ENCODE peak calls at places on chromosomes 7 and 10, in ten cellular contexts. One of them, this sample, is unnamed.

GRCh38 chr10:50373821-50374501 is 122.6 kb upstream of the ASAH2 start:
- DNase-seq in H9: no peak
- DNase-seq in retina: no peak
- DNase-seq in H4: no peak
- DNase-seq in neuronal stem cell: no peak
- DNase-seq in cardiac muscle cell: no peak
- DNase-seq in PC-3: no peak
- DNase-seq in neural crest cell: no peak
- DNase-seq in EL: peak
- DNase-seq in frontal cortex: no peak
- DNase-seq in this sample: no peak

GRCh38 chr7:47327698-47328391 is 254.1 kb downstream of the TNS3 start:
- DNase-seq in frontal cortex: peak
- DNase-seq in neural crest cell: peak
- DNase-seq in H4: peak
- DNase-seq in cardiac muscle cell: peak
- DNase-seq in retina: peak
- DNase-seq in EL: peak
- DNase-seq in neuronal stem cell: peak
- DNase-seq in H9: peak
- DNase-seq in PC-3: no peak
- DNase-seq in this sample: peak

GRCh38 chr10:48550071-48550691 is 54.7 kb downstream of the ARHGAP22 start:
- DNase-seq in cardiac muscle cell: no peak
- DNase-seq in H4: no peak
- DNase-seq in neural crest cell: no peak
- DNase-seq in EL: no peak
- DNase-seq in frontal cortex: no peak
- DNase-seq in PC-3: no peak
- DNase-seq in H9: no peak
- DNase-seq in retina: no peak
- DNase-seq in neuronal stem cell: no peak
- DNase-seq in this sample: no peak

GRCh38 chr7:55436457-55436856 is 71.3 kb downstream of the LANCL2 start:
- DNase-seq in EL: no peak
- DNase-seq in cardiac muscle cell: no peak
- DNase-seq in H9: no peak
- DNase-seq in retina: no peak
- DNase-seq in neuronal stem cell: no peak
- DNase-seq in PC-3: no peak
- DNase-seq in H4: no peak
- DNase-seq in frontal cortex: no peak
- DNase-seq in neural crest cell: no peak
- DNase-seq in this sample: no peak

GRCh38 chr10:9853405-9854010 is 1164.2 kb upstream of the CELF2 start:
- DNase-seq in frontal cortex: no peak
- DNase-seq in cardiac muscle cell: no peak
- DNase-seq in H4: no peak
- DNase-seq in H9: no peak
- DNase-seq in neural crest cell: no peak
- DNase-seq in retina: peak
- DNase-seq in EL: no peak
- DNase-seq in PC-3: no peak
- DNase-seq in neuronal stem cell: no peak
- DNase-seq in this sample: peak

GRCh38 chr10:12640026-12640425 is 290.7 kb downstream of the CAMK1D start:
- DNase-seq in neuronal stem cell: no peak
- DNase-seq in PC-3: no peak
- DNase-seq in retina: no peak
- DNase-seq in frontal cortex: no peak
- DNase-seq in neural crest cell: no peak
- DNase-seq in H9: no peak
- DNase-seq in cardiac muscle cell: no peak
- DNase-seq in EL: no peak
- DNase-seq in H4: no peak
- DNase-seq in this sample: no peak

GRCh38 chr7:112945046-112945445 is 141.6 kb downstream of the GPR85 start:
- DNase-seq in retina: no peak
- DNase-seq in neural crest cell: no peak
- DNase-seq in frontal cortex: no peak
- DNase-seq in PC-3: no peak
- DNase-seq in neuronal stem cell: no peak
- DNase-seq in H4: no peak
- DNase-seq in EL: peak
- DNase-seq in cardiac muscle cell: no peak
- DNase-seq in H9: no peak
- DNase-seq in this sample: no peak

GRCh38 chr7:102978280-102978679 is 65.5 kb downstream of the LRRC17 start:
- DNase-seq in retina: no peak
- DNase-seq in H9: no peak
- DNase-seq in neural crest cell: no peak
- DNase-seq in neuronal stem cell: no peak
- DNase-seq in frontal cortex: no peak
- DNase-seq in PC-3: peak
- DNase-seq in H4: peak
- DNase-seq in cardiac muscle cell: no peak
- DNase-seq in EL: peak
- DNase-seq in this sample: peak

GRCh38 chr7:7921830-7922229 is 46.8 kb upstream of the GLCCI1 start:
- DNase-seq in neural crest cell: no peak
- DNase-seq in neuronal stem cell: no peak
- DNase-seq in H4: no peak
- DNase-seq in H9: no peak
- DNase-seq in cardiac muscle cell: no peak
- DNase-seq in PC-3: no peak
- DNase-seq in retina: no peak
- DNase-seq in frontal cortex: no peak
- DNase-seq in EL: no peak
- DNase-seq in this sample: no peak

GRCh38 chr10:125343118-125343752 is 182.9 kb upstream of the CTBP2 start:
- DNase-seq in neuronal stem cell: peak
- DNase-seq in neural crest cell: peak
- DNase-seq in cardiac muscle cell: peak
- DNase-seq in H4: peak
- DNase-seq in EL: peak
- DNase-seq in H9: no peak
- DNase-seq in frontal cortex: no peak
- DNase-seq in PC-3: peak
- DNase-seq in retina: peak
- DNase-seq in this sample: no peak

GRCh38 chr7:30430300-30430699 is 48.3 kb downstream of the NOD1 start:
- DNase-seq in EL: no peak
- DNase-seq in H4: no peak
- DNase-seq in cardiac muscle cell: peak
- DNase-seq in neuronal stem cell: no peak
- DNase-seq in PC-3: no peak
- DNase-seq in H9: no peak
- DNase-seq in retina: no peak
- DNase-seq in neural crest cell: no peak
- DNase-seq in frontal cortex: no peak
- DNase-seq in this sample: peak

GRCh38 chr7:137886266-137886665 is 39.5 kb upstream of the DGKI start:
- DNase-seq in H9: no peak
- DNase-seq in cardiac muscle cell: peak
- DNase-seq in retina: no peak
- DNase-seq in neural crest cell: no peak
- DNase-seq in EL: no peak
- DNase-seq in PC-3: no peak
- DNase-seq in neuronal stem cell: no peak
- DNase-seq in frontal cortex: no peak
- DNase-seq in H4: no peak
- DNase-seq in this sample: no peak

GRCh38 chr10:112314822-112315474 is 31.7 kb downstream of the TECTB start:
- DNase-seq in H9: peak
- DNase-seq in neural crest cell: peak
- DNase-seq in EL: peak
- DNase-seq in neuronal stem cell: peak
- DNase-seq in frontal cortex: peak
- DNase-seq in H4: peak
- DNase-seq in cardiac muscle cell: peak
- DNase-seq in PC-3: peak
- DNase-seq in retina: peak
- DNase-seq in this sample: peak

GRCh38 chr7:43937444-43937843 is 11.2 kb downstream of the UBE2D4 start:
- DNase-seq in EL: no peak
- DNase-seq in H4: no peak
- DNase-seq in neural crest cell: no peak
- DNase-seq in H9: no peak
- DNase-seq in retina: no peak
- DNase-seq in neuronal stem cell: no peak
- DNase-seq in cardiac muscle cell: no peak
- DNase-seq in frontal cortex: no peak
- DNase-seq in PC-3: no peak
- DNase-seq in this sample: no peak

GRCh38 chr7:92075455-92076158 is 58.7 kb downstream of the CYP51A1 start:
- DNase-seq in H9: no peak
- DNase-seq in neuronal stem cell: no peak
- DNase-seq in neural crest cell: no peak
- DNase-seq in H4: no peak
- DNase-seq in frontal cortex: no peak
- DNase-seq in PC-3: peak
- DNase-seq in retina: no peak
- DNase-seq in cardiac muscle cell: no peak
- DNase-seq in EL: no peak
- DNase-seq in this sample: no peak

GRCh38 chr10:89283988-89284475 is 17.8 kb upstream of the IFIT2 start:
- DNase-seq in EL: peak
- DNase-seq in frontal cortex: no peak
- DNase-seq in neural crest cell: no peak
- DNase-seq in PC-3: peak
- DNase-seq in H9: peak
- DNase-seq in neuronal stem cell: no peak
- DNase-seq in cardiac muscle cell: peak
- DNase-seq in H4: peak
- DNase-seq in retina: peak
- DNase-seq in this sample: peak

GRCh38 chr10:17516376-17516775 is 62.0 kb upstream of the ST8SIA6 start:
- DNase-seq in cardiac muscle cell: no peak
- DNase-seq in H9: no peak
- DNase-seq in neuronal stem cell: no peak
- DNase-seq in PC-3: no peak
- DNase-seq in frontal cortex: no peak
- DNase-seq in H4: no peak
- DNase-seq in neural crest cell: no peak
- DNase-seq in EL: no peak
- DNase-seq in retina: no peak
- DNase-seq in this sample: no peak

GRCh38 chr10:96017227-96017687 is 26.1 kb upstream of the CCNJ start:
- DNase-seq in neural crest cell: peak
- DNase-seq in EL: peak
- DNase-seq in cardiac muscle cell: peak
- DNase-seq in H4: peak
- DNase-seq in neuronal stem cell: peak
- DNase-seq in retina: peak
- DNase-seq in frontal cortex: no peak
- DNase-seq in H9: peak
- DNase-seq in PC-3: peak
- DNase-seq in this sample: no peak

GRCh38 chr10:69944761-69945160 is 107.9 kb upstream of the MACROH2A2 start:
- DNase-seq in H4: no peak
- DNase-seq in neuronal stem cell: no peak
- DNase-seq in PC-3: no peak
- DNase-seq in frontal cortex: no peak
- DNase-seq in retina: no peak
- DNase-seq in cardiac muscle cell: no peak
- DNase-seq in H9: no peak
- DNase-seq in neural crest cell: no peak
- DNase-seq in EL: no peak
- DNase-seq in this sample: no peak

This sample was measured in Right ventricle myocardium inferior.